ENCODE peak calls at places on chromosomes 2 and 18, in seven cellular contexts. O is HFFc6, T is body of pancreas, G is WTC11, W is heart left ventricle, S is HL-60, C is colonic mucosa. E is an unnamed sample.

GRCh38 chr2:1514391-1515072 is 101.3 kb downstream of the TPO start:
- DNase-seq in W (peak; percentile 14), T (no peak), S (no peak), G (peak; percentile 8), C (peak; percentile 2), O (no peak), E (no peak)

GRCh38 chr2:158724803-158725271 is 70.3 kb upstream of the DAPL1 start:
- DNase-seq in G (no peak), W (no peak), T (peak; percentile 39), C (no peak), S (no peak), O (no peak), E (no peak)

GRCh38 chr2:8191427-8191826 is 490.4 kb upstream of the ID2 start:
- DNase-seq in O (no peak), T (no peak), W (no peak), G (no peak), S (no peak), C (no peak), E (no peak)

GRCh38 chr18:70423988-70424387 is 135.1 kb downstream of the SOCS6 start:
- DNase-seq in T (no peak), G (no peak), C (peak; percentile 60), S (no peak), O (no peak), W (no peak), E (no peak)

GRCh38 chr2:148416248-148416647 is 228.3 kb upstream of the EPC2 start:
- DNase-seq in G (no peak), W (no peak), C (no peak), O (no peak), T (no peak), S (no peak), E (no peak)

GRCh38 chr2:178359192-178359912 is 91.6 kb downstream of the PRKRA start:
- DNase-seq in O (no peak), G (no peak), T (no peak), C (no peak), W (no peak), S (no peak), E (no peak)

GRCh38 chr2:5798083-5798482 is 105.9 kb downstream of the SOX11 start:
- DNase-seq in T (no peak), S (no peak), W (no peak), G (no peak), C (no peak), O (no peak), E (no peak)

GRCh38 chr2:102057502-102058292 is 65.9 kb downstream of the IL1R2 start:
- DNase-seq in O (no peak), S (no peak), C (no peak), T (no peak), G (no peak), W (no peak), E (no peak)

GRCh38 chr2:153477641-153478288 is 797 bp downstream of the RPRM start:
- DNase-seq in W (no peak), T (no peak), G (peak; percentile 55), S (no peak), C (no peak), O (no peak), E (no peak)

GRCh38 chr2:240465765-240466578 is 30.5 kb downstream of the GPC1 start:
- DNase-seq in T (peak; percentile 1), S (no peak), O (no peak), G (no peak), W (peak; percentile 27), C (no peak), E (no peak)

GRCh38 chr2:106095478-106096392 is 98.4 kb downstream of the UXS1 start:
- DNase-seq in O (no peak), W (no peak), G (no peak), S (no peak), T (peak; percentile 27), C (no peak), E (no peak)

GRCh38 chr18:11865071-11865470 is 13.9 kb downstream of the CHMP1B start:
- DNase-seq in W (no peak), O (no peak), T (no peak), G (no peak), C (no peak), S (no peak), E (no peak)

GRCh38 chr18:65769653-65770052 is 18.8 kb downstream of the CDH7 start:
- DNase-seq in W (no peak), G (no peak), C (no peak), S (no peak), O (no peak), T (no peak), E (no peak)

GRCh38 chr2:126359494-126359893 is 296.5 kb upstream of the GYPC start:
- DNase-seq in O (no peak), C (no peak), T (no peak), G (no peak), S (no peak), W (no peak), E (no peak)

GRCh38 chr2:212005077-212005671 is 533.4 kb downstream of the ERBB4 start:
- DNase-seq in C (peak; percentile 20), G (peak; percentile 54), O (peak; percentile 18), S (no peak), W (peak; percentile 20), T (no peak), E (no peak)

DNA sequence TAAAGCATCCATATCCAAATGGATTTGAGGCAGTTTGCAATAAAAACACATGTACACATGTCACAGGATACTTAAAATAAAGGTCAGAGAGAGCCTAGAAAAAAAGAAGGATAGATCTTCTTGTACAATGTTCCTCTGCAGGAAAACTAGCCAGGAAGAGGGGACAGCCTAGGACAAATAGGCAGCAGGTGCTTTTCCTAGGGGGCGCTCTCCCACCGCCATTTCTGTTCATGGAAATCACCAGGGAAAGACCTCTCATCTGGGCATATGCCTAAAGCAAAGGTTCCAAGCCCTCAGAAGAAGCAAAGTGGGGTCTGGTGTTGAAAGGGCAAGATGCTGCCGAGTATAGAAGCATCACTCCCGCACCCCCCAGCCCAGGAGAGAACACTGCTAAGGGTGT is 799.1 kb downstream of the BCL11A start:
- DNase-seq in G (peak; percentile 76), O (no peak), C (no peak), S (no peak), T (no peak), W (no peak), E (no peak)
- TF ChIP-seq CTCF in G (peak; percentile 52), O (no peak), C (no peak), S (no peak), T (no peak), W (no peak), E (no peak)

DNA sequence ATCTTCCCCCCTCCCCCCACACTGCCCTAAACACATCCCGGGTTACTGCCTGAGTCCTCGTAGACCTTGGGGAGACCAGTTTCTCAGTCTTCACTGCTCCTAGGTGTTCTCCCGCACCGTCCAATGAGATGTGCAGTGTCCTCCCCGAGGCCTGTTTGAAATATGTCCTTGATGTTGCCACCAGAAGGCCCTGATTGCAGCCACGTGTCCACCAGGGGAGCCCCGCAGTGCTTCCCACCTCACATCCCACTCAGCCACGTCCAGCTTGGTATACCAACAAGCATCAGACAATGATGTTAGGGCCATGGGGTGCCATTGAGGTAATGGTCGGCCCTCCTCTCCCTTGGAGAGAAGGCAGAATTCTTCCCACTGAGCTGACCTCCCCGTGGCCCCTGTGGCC is 38.7 kb downstream of the TCF7L1 start:
- DNase-seq in O (no peak), W (no peak), C (no peak), S (no peak), T (no peak), G (no peak), E (no peak)
- TF ChIP-seq CTCF in O (no peak), W (no peak), C (no peak), S (no peak), T (no peak), G (no peak), E (no peak)

DNA sequence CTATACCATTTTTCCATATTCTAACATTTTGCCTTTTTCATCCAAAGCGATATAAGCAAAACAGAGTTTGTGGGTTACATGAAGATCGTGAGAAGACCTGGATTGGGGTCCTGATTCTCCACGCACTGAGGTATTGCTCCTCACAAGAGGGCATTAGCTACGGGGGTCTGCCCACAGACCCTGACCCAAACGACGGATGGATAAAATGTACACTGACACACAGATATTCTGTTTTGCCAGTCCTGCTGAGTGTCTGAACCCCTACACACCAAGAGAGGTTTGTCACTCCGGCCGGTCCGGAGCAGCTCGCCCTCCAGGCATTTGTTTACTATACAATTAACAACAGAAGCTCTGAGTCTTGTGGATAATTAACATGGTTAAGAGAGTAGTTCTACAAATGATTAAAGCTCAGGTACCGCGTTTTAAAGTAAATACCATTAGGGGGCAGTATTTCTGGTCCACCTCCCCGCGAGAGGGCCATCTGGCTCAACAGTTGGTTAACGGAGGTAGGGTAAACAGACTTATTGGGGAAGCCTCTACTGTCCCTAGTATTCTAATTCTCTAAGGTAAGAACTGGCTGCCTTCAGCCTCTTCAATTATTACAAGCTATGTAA is 28.4 kb downstream of the SCYGR8 start:
- DNase-seq in C (no peak), O (no peak), S (no peak), T (no peak), W (no peak), G (peak; percentile 28), E (no peak)
- TF ChIP-seq CTCF in C (peak; percentile 14), O (peak; percentile 72), S (no peak), T (no peak), W (no peak), G (no peak), E (no peak)

DNA sequence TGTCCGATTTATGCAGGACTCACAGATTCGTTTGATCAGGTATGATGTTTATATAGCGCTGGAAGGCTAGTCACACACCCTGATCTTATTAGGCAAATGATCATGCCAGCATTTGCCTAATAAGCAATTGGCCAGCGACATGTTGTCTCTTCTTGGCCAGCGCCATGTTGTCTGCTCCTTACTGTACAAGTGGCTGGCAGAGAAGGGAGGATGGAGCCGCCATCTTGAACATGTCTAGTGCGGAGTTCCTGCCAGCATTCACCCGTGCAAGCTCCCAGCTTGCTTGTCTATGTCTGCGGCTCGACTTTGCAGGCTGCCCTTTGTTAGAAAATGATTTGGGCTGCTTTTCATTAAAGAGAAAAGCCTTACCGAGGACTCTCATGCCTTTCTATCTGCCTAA is 106.3 kb downstream of the TFCP2L1 start:
- DNase-seq in C (no peak), O (no peak), W (no peak), T (no peak), G (no peak), S (no peak), E (no peak)
- TF ChIP-seq CTCF in C (no peak), O (no peak), W (no peak), T (no peak), G (no peak), S (no peak), E (no peak)

E was measured in AG09319.